ENCODE peak calls at places on chromosomes 7 and 10, in seven cellular contexts. One of them, this sample, is unnamed.
A peak's percentile ranks its signal among the peaks of the same experiment; 100 is the strongest.

GRCh38 chr7:548401-548800 is 28.8 kb upstream of the PDGFA start:
- DNase-seq in neuronal stem cell: no peak
- DNase-seq in mesendoderm: no peak
- DNase-seq in IMR-90: no peak
- DNase-seq in mesenchymal stem cell: no peak
- DNase-seq in H9: no peak
- DNase-seq in H1: no peak
- DNase-seq in this sample: no peak

GRCh38 chr7:28348631-28349030 is 63.7 kb upstream of the CREB5 start:
- DNase-seq in neuronal stem cell: no peak
- DNase-seq in mesendoderm: no peak
- DNase-seq in IMR-90: no peak
- DNase-seq in mesenchymal stem cell: no peak
- DNase-seq in H9: no peak
- DNase-seq in H1: no peak
- DNase-seq in this sample: no peak

GRCh38 chr10:23099816-23100215 is 4.4 kb downstream of the MSRB2 start:
- DNase-seq in neuronal stem cell: no peak
- DNase-seq in mesendoderm: peak; percentile 70
- DNase-seq in IMR-90: peak; percentile 7
- DNase-seq in mesenchymal stem cell: no peak
- DNase-seq in H9: no peak
- DNase-seq in H1: no peak
- DNase-seq in this sample: no peak

GRCh38 chr10:93319855-93320254 is 162.3 kb downstream of the MYOF start:
- DNase-seq in neuronal stem cell: no peak
- DNase-seq in mesendoderm: no peak
- DNase-seq in IMR-90: no peak
- DNase-seq in mesenchymal stem cell: no peak
- DNase-seq in H9: no peak
- DNase-seq in H1: no peak
- DNase-seq in this sample: peak; percentile 39

GRCh38 chr7:17103170-17103569 is 195.3 kb upstream of the AHR start:
- DNase-seq in neuronal stem cell: no peak
- DNase-seq in mesendoderm: no peak
- DNase-seq in IMR-90: no peak
- DNase-seq in mesenchymal stem cell: no peak
- DNase-seq in H9: peak; percentile 30
- DNase-seq in H1: no peak
- DNase-seq in this sample: no peak

GRCh38 chr10:127834221-127834620 is 58.5 kb downstream of the CLRN3 start:
- DNase-seq in neuronal stem cell: no peak
- DNase-seq in mesendoderm: no peak
- DNase-seq in IMR-90: no peak
- DNase-seq in mesenchymal stem cell: no peak
- DNase-seq in H9: no peak
- DNase-seq in H1: no peak
- DNase-seq in this sample: no peak

GRCh38 chr7:128106840-128107239 is 75.6 kb upstream of the LRRC4 start:
- DNase-seq in neuronal stem cell: no peak
- DNase-seq in mesendoderm: no peak
- DNase-seq in IMR-90: no peak
- DNase-seq in mesenchymal stem cell: no peak
- DNase-seq in H9: no peak
- DNase-seq in H1: no peak
- DNase-seq in this sample: no peak

GRCh38 chr7:148916186-148916585 is 32.1 kb upstream of the EZH2 start:
- DNase-seq in neuronal stem cell: no peak
- DNase-seq in mesendoderm: no peak
- DNase-seq in IMR-90: peak; percentile 91
- DNase-seq in mesenchymal stem cell: peak; percentile 40
- DNase-seq in H9: no peak
- DNase-seq in H1: no peak
- DNase-seq in this sample: no peak

DNA sequence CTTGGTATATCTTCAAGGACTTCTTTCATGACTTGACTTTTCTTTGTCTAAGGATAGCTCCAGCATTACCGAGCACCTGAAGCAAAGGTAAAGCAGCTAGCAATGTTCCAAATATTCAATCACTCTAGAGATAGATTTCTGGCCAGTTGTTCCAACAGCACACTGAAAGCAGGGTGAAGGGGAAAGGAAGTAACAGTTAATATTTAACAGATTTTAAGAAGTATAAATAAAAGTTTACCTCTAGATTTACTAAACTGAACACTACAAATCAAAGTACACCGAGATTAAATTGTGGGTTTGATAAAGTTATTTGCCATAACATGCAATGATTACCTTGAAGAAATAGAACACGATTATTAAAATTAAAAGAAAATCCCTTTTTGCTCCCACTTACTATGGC is 70.9 kb upstream of the GRID1 start:
- DNase-seq in neuronal stem cell: no peak
- DNase-seq in mesendoderm: no peak
- DNase-seq in IMR-90: no peak
- DNase-seq in mesenchymal stem cell: no peak
- DNase-seq in H9: no peak
- DNase-seq in H1: no peak
- DNase-seq in this sample: no peak
- H3K4me1 ChIP-seq in neuronal stem cell: no peaks in the 10 kb centered on the region
- H3K4me1 ChIP-seq in mesendoderm: no peaks in the 10 kb centered on the region
- H3K4me1 ChIP-seq in IMR-90: peaks cover 3% of the 10 kb centered on the region
- H3K4me1 ChIP-seq in mesenchymal stem cell: peaks cover 8% of the 10 kb centered on the region
- H3K4me1 ChIP-seq in H9: no peaks in the 10 kb centered on the region
- H3K4me1 ChIP-seq in H1: no peaks in the 10 kb centered on the region
- H3K4me1 ChIP-seq in this sample: no peaks in the 10 kb centered on the region

GRCh38 chr10:132058111-132058745 is 7.5 kb upstream of the JAKMIP3 start:
- DNase-seq in neuronal stem cell: no peak
- DNase-seq in mesendoderm: no peak
- DNase-seq in IMR-90: no peak
- DNase-seq in mesenchymal stem cell: no peak
- DNase-seq in H9: no peak
- DNase-seq in H1: no peak
- DNase-seq in this sample: no peak
- H3K4ac ChIP-seq in neuronal stem cell: no peak overlapping the region
- H3K4ac ChIP-seq in mesendoderm: no peak overlapping the region
- H3K4ac ChIP-seq in IMR-90: no peak overlapping the region
- H3K4ac ChIP-seq in mesenchymal stem cell: no peak overlapping the region
- H3K4ac ChIP-seq in H9: no peak overlapping the region
- H3K4ac ChIP-seq in H1: no peak overlapping the region
- H3K4ac ChIP-seq in this sample: no peak overlapping the region

DNA sequence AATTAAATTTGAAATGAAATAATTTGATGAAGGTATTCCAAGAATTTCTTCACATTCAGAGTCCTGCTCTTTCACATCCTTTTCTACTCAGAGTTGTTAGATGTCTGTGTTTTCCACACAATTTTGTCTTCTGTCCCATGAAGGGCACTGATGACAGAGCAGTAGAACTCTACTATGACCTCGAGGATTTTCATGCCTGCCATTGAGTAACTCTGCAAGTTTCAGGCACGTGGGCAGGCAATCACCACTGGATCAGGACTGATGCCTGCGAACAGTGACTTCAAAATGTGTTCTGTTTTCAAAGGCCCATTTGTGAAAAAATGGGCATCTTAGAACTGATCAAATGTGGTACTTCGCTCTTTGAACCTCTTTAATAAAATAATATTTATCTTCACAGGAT is 91.1 kb downstream of the CDK6 start:
- DNase-seq in neuronal stem cell: no peak
- DNase-seq in mesendoderm: no peak
- DNase-seq in IMR-90: no peak
- DNase-seq in mesenchymal stem cell: no peak
- DNase-seq in H9: no peak
- DNase-seq in H1: no peak
- DNase-seq in this sample: no peak
- H3K4me1 ChIP-seq in neuronal stem cell: no peaks in the 10 kb centered on the region
- H3K4me1 ChIP-seq in mesendoderm: no peaks in the 10 kb centered on the region
- H3K4me1 ChIP-seq in IMR-90: peaks cover 15% of the 10 kb centered on the region
- H3K4me1 ChIP-seq in mesenchymal stem cell: peaks cover 3% of the 10 kb centered on the region
- H3K4me1 ChIP-seq in H9: no peaks in the 10 kb centered on the region
- H3K4me1 ChIP-seq in H1: no peaks in the 10 kb centered on the region
- H3K4me1 ChIP-seq in this sample: peaks cover 4% of the 10 kb centered on the region

DNA sequence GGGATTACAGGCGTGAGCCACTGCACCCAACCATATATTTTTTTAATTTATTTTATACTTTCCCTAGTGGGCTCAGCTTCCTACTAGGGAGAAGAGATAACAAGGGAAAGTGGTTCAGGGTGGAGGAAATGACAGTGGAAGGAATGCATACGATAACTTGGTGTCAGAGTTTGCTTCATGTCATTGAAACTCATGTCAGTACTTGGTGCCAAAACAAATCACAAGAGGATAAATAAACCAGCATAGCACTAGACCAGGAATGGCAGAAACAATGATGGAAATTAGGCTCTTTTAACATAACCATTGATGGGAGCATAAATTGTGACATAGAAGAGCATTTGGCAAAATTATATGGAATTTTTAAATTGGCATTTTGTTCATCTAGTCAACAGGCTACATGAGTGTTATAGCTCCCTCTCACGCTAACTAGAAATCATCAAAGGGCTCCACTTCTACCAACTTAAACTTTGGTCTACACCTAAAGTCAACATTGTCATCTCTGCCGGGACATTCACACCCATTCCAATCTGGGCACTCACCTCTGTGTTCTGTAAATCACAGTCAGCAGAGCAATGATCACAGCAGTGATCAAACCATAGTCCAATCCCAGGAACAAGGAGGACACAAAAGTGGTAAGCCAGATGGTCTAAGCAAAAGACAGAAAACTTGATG is 41.2 kb downstream of the PSMC2 start:
- DNase-seq in neuronal stem cell: no peak
- DNase-seq in mesendoderm: no peak
- DNase-seq in IMR-90: no peak
- DNase-seq in mesenchymal stem cell: no peak
- DNase-seq in H9: no peak
- DNase-seq in H1: no peak
- DNase-seq in this sample: no peak
- H3K4ac ChIP-seq in neuronal stem cell: no peak overlapping the region
- H3K4ac ChIP-seq in mesendoderm: no peak overlapping the region
- H3K4ac ChIP-seq in IMR-90: no peak overlapping the region
- H3K4ac ChIP-seq in mesenchymal stem cell: no peak overlapping the region
- H3K4ac ChIP-seq in H9: no peak overlapping the region
- H3K4ac ChIP-seq in H1: no peak overlapping the region
- H3K4ac ChIP-seq in this sample: no peak overlapping the region

This sample was measured in trophoblast cell.